ENCODE peak calls at places on chromosome 17, in five cellular contexts. U is GM23338, N is trophoblast cell, J is OCI-LY7, K is K562. O is an unnamed sample.

GRCh38 chr17:49358638-49359247 is 3.3 kb downstream of the ZNF652 start:
- DNase-seq in U (no peak), N (no peak), J (peak; percentile 75), K (no peak), O (peak; percentile 31)

GRCh38 chr17:78442648-78443128 is 64.2 kb downstream of the PGS1 start:
- DNase-seq in U (no peak), N (peak; percentile 76), J (no peak), K (no peak), O (no peak)

GRCh38 chr17:9875441-9875840 is 29.6 kb downstream of the RCVRN start:
- DNase-seq in U (peak; percentile 11), N (peak; percentile 46), J (no peak), K (no peak), O (no peak)

GRCh38 chr17:60161598-60162330 is 12.0 kb downstream of the CA4 start:
- DNase-seq in U (peak; percentile 74), N (no peak), J (no peak), K (peak; percentile 72), O (peak; percentile 48)

GRCh38 chr17:74978240-74978639 is 5.7 kb upstream of the HID1 start:
- DNase-seq in U (no peak), N (no peak), J (no peak), K (no peak), O (peak; percentile 11)

GRCh38 chr17:43468746-43469544 is 14.8 kb upstream of the DHX8 start:
- DNase-seq in U (no peak), N (peak; percentile 68), J (no peak), K (no peak), O (peak; percentile 94)

GRCh38 chr17:42246515-42246914 is 29.7 kb downstream of the STAT5B start:
- DNase-seq in U (no peak), N (no peak), J (no peak), K (no peak), O (no peak)

GRCh38 chr17:47816111-47816735 is 5.4 kb downstream of the OSBPL7 start:
- DNase-seq in U (no peak), N (no peak), J (no peak), K (no peak), O (peak; percentile 72)

GRCh38 chr17:19728114-19728495 is 11.7 kb upstream of the SLC47A2 start:
- DNase-seq in U (no peak), N (peak; percentile 51), J (no peak), K (no peak), O (peak; percentile 93)

GRCh38 chr17:70464995-70465394 is 295.7 kb downstream of the KCNJ2 start:
- DNase-seq in U (no peak), N (no peak), J (no peak), K (no peak), O (no peak)

GRCh38 chr17:15498107-15498506 is 30.7 kb upstream of the CDRT4 start:
- DNase-seq in U (peak; percentile 51), N (no peak), J (peak; percentile 37), K (peak; percentile 20), O (no peak)

GRCh38 chr17:78838574-78839005 is 2.0 kb downstream of the USP36 start:
- DNase-seq in U (no peak), N (no peak), J (no peak), K (peak; percentile 12), O (no peak)

GRCh38 chr17:62800580-62800979 is 7.5 kb downstream of the MARCHF10 start:
- DNase-seq in U (peak; percentile 51), N (peak; percentile 97), J (no peak), K (no peak), O (peak; percentile 43)

GRCh38 chr17:72462396-72462795 is 341.6 kb downstream of the SOX9 start:
- DNase-seq in U (no peak), N (no peak), J (no peak), K (no peak), O (peak; percentile 44)

GRCh38 chr17:69477204-69477899 is 62.9 kb downstream of the MAP2K6 start:
- DNase-seq in U (no peak), N (peak; percentile 36), J (no peak), K (no peak), O (peak; percentile 1)

GRCh38 chr17:45092932-45093430 is 31.9 kb downstream of the NMT1 start:
- DNase-seq in U (no peak), N (peak; percentile 86), J (no peak), K (no peak), O (peak; percentile 99)

GRCh38 chr17:2899911-2900310 is 103.7 kb downstream of the RAP1GAP2 start:
- DNase-seq in U (no peak), N (no peak), J (no peak), K (no peak), O (peak; percentile 48)

GRCh38 chr17:32492281-32492623 is 5.5 kb downstream of the CDK5R1 start:
- DNase-seq in U (no peak), N (no peak), J (no peak), K (no peak), O (no peak)

GRCh38 chr17:39197380-39198185 is at the start of gene CACNB1:
- DNase-seq in U (peak; percentile 94), N (peak; percentile 61), J (peak; percentile 82), K (peak; percentile 87), O (peak; percentile 99)
- H3K79me2 ChIP-seq in U (peaks cover 47% of the 10 kb centered on the region), N (peaks cover 9% of the 10 kb centered on the region), J (peaks cover 44% of the 10 kb centered on the region), K (peaks cover 44% of the 10 kb centered on the region), O (peaks cover 60% of the 10 kb centered on the region)

GRCh38 chr17:56910509-56911235 is 3.2 kb downstream of the TRIM25 start:
- DNase-seq in U (no peak), N (no peak), J (no peak), K (no peak), O (no peak)
- H3K79me2 ChIP-seq in U (peaks cover 29% of the 10 kb centered on the region), N (peaks cover 8% of the 10 kb centered on the region), J (no peaks in the 10 kb centered on the region), K (peaks cover 59% of the 10 kb centered on the region), O (peaks cover 64% of the 10 kb centered on the region)

GRCh38 chr17:81071761-81072741 is 37.1 kb downstream of the BAIAP2 start:
- DNase-seq in U (no peak), N (peak; percentile 84), J (no peak), K (no peak), O (no peak)
- H3K79me2 ChIP-seq in U (no peaks in the 10 kb centered on the region), N (no peaks in the 10 kb centered on the region), J (no peaks in the 10 kb centered on the region), K (no peaks in the 10 kb centered on the region), O (peaks cover 2% of the 10 kb centered on the region)

GRCh38 chr17:82895087-82895486 is 55.3 kb upstream of the ZNF750 start:
- DNase-seq in U (no peak), N (no peak), J (no peak), K (no peak), O (no peak)
- H3K79me2 ChIP-seq in U (peaks cover 16% of the 10 kb centered on the region), N (no peaks in the 10 kb centered on the region), J (no peaks in the 10 kb centered on the region), K (peaks cover 6% of the 10 kb centered on the region), O (peaks cover 6% of the 10 kb centered on the region)

GRCh38 chr17:36542755-36543154 is 2.0 kb upstream of the GGNBP2 start:
- DNase-seq in U (no peak), N (no peak), J (no peak), K (no peak), O (no peak)

GRCh38 chr17:36545093-36545464 is 360 bp downstream of the GGNBP2 start:
- DNase-seq in U (no peak), N (no peak), J (no peak), K (no peak), O (no peak)

GRCh38 chr17:36545465-36546417 is 1.0 kb downstream of the GGNBP2 start:
- DNase-seq in U (peak; percentile 99), N (peak; percentile 97), J (peak; percentile 96), K (peak; percentile 95), O (peak; percentile 98)

GRCh38 chr17:36544049-36544319 is 735 bp upstream of the GGNBP2 start:
- DNase-seq in U (peak; percentile 52), N (no peak), J (peak; percentile 72), K (no peak), O (peak; percentile 82)

DNA sequence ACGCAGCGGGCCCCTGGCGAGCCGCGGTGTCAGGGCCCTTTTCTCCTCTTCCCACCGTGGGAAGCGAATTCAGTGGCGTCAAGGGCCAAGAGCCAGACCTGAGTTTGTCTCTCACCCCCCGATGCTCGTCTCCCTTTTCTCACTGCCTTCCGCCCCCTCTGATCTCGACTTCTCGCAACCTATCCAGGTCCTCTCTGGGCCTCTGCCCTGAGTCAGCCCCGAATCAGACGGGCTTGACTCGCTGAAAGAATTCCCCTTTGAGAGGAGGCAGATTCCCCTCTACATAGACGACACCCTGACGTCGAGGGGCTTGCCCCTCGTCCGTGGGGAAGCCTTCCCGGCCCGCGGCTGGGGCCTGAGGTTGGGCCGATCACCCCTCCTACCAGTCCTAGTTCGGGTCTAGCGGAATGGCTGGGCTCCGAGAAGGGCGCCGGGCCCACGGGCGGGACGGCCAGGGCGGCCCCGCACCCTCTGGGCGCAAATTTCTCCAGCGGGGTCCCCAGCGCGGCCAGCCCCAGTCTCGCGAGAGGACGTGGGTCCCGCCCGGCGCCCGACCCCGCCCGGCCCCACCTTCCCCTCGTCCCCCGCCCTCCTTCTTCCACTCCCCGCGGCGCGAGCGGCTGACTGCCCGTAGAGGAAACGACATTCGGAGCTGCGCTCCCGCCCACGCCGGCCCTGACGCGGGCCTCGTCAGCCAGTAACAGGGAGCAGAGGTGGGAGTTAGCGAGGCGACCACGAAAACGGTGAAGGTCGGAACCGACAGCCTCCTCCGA is at the start of gene GGNBP2:
- DNase-seq in U (peak; percentile 96), N (peak; percentile 91), J (peak; percentile 95), K (peak; percentile 91), O (peak; percentile 97)
- H3K79me2 ChIP-seq in U (peaks cover 50% of the 10 kb centered on the region), N (peaks cover 16% of the 10 kb centered on the region), J (peaks cover 57% of the 10 kb centered on the region), K (peaks cover 72% of the 10 kb centered on the region), O (peaks cover 68% of the 10 kb centered on the region)

GRCh38 chr17:30379303-30380105 is 777 bp downstream of the CPD start:
- DNase-seq in U (peak; percentile 36), N (peak; percentile 12), J (peak; percentile 30), K (peak; percentile 30), O (peak; percentile 51)
- H3K79me2 ChIP-seq in U (peaks cover 45% of the 10 kb centered on the region), N (peaks cover 7% of the 10 kb centered on the region), J (peaks cover 14% of the 10 kb centered on the region), K (peaks cover 34% of the 10 kb centered on the region), O (peaks cover 38% of the 10 kb centered on the region)

DNA sequence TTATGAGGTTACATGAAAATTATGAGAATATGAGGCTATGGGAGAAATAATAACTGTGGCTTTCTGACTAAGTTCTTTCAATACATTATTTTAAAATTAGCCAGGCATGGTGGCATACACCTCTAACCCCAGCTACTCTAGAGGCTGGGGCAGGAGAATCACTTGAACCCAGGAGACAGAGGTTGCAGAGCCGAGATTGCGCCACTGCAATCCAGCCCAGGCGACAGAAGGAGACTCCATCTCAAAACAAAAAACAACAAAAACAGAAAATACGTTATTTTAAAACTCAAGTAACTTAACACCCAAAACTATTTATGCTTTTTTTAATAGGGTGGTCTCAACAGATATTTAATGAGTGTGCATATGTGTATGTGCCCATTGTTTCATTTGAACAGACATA is 2.4 kb upstream of the RFFL start:
- DNase-seq in U (no peak), N (no peak), J (no peak), K (no peak), O (no peak)
- H3K79me2 ChIP-seq in U (no peaks in the 10 kb centered on the region), N (no peaks in the 10 kb centered on the region), J (no peaks in the 10 kb centered on the region), K (peaks cover 7% of the 10 kb centered on the region), O (peaks cover 63% of the 10 kb centered on the region)

O was measured in osteoblast.